ENCODE peak calls at places on chromosomes 7 and 10, in eight cellular contexts. Y is A549, O is HCT116, J is IMR-90, V is HepG2, T is K562, D is H1, K is GM12878. Q is an unnamed sample.

GRCh38 chr7:9488555-9488954 is 1055.1 kb downstream of the NXPH1 start:
- DNase-seq in K (no peak), V (no peak), O (no peak), T (no peak), J (peak; percentile 19), D (no peak), Y (no peak), Q (no peak)

GRCh38 chr10:11245510-11245909 is 227.8 kb downstream of the CELF2 start:
- DNase-seq in Y (no peak), T (peak; percentile 28), D (no peak), J (no peak), K (peak; percentile 84), O (no peak), V (no peak), Q (no peak)

GRCh38 chr10:17992266-17992665 is 40.5 kb downstream of the SLC39A12 start:
- DNase-seq in V (no peak), J (no peak), Y (no peak), K (no peak), O (no peak), T (no peak), D (no peak), Q (no peak)

GRCh38 chr7:96224682-96225081 is 97.2 kb downstream of the SLC25A13 start:
- DNase-seq in O (no peak), K (no peak), J (no peak), V (peak; percentile 16), T (peak; percentile 49), D (no peak), Y (no peak), Q (peak; percentile 51)

GRCh38 chr7:71465741-71466189 is 333.8 kb downstream of the GALNT17 start:
- DNase-seq in K (no peak), Y (no peak), V (no peak), D (no peak), J (no peak), O (no peak), T (no peak), Q (no peak)

GRCh38 chr10:95456486-95456885 is 104.7 kb downstream of the SORBS1 start:
- DNase-seq in D (no peak), V (no peak), T (no peak), O (no peak), J (no peak), K (no peak), Y (no peak), Q (no peak)

GRCh38 chr7:110204527-110204926 is 886.4 kb upstream of the LRRN3 start:
- DNase-seq in J (peak; percentile 4), D (peak; percentile 7), K (no peak), Y (no peak), V (no peak), T (no peak), O (peak; percentile 7), Q (no peak)

GRCh38 chr7:33809218-33809617 is 96.1 kb upstream of the BMPER start:
- DNase-seq in Y (no peak), T (no peak), J (no peak), K (no peak), D (no peak), O (no peak), V (no peak), Q (no peak)

GRCh38 chr7:39217752-39218151 is 240.0 kb downstream of the POU6F2 start:
- DNase-seq in J (no peak), K (no peak), V (no peak), T (no peak), O (no peak), Y (no peak), D (no peak), Q (no peak)

GRCh38 chr10:68348265-68348741 is 15.6 kb upstream of the PBLD start:
- DNase-seq in J (peak; percentile 65), K (no peak), Y (peak; percentile 44), V (peak; percentile 48), O (peak; percentile 28), T (peak; percentile 57), D (no peak), Q (peak; percentile 45)

GRCh38 chr10:38027992-38028391 is 17.5 kb downstream of the ZNF33A start:
- DNase-seq in Y (no peak), T (no peak), V (no peak), J (peak; percentile 19), O (peak; percentile 52), D (no peak), K (no peak), Q (no peak)

GRCh38 chr10:69738071-69738470 is 63.6 kb upstream of the COL13A1 start:
- DNase-seq in V (no peak), K (no peak), O (no peak), T (no peak), J (no peak), Y (no peak), D (no peak), Q (no peak)

DNA sequence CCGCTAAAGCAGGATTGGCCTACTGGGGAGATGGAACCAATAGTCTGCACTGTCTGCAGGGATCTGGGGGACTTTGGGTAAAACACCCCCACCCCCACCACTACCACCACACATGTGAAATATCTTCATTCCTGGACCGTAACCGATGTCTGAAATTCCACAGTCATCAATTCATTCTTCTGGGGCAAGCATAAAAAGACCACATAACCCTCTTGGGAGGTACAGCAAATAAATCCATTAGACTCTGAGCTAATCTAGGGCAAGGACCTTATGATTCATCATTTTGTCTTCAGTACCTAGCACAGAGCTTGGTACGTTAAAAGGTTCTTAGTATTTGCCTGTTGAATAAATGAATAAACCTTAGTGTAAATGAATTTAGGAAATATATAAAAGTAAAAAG is 307.8 kb downstream of the GPAM start:
- DNase-seq in K (no peak), V (no peak), J (no peak), D (no peak), O (no peak), T (no peak), Y (no peak), Q (no peak)
- TF ChIP-seq RAD21 in K (no peak), V (no peak), J (no peak), D (no peak), O (no peak), T (no peak), Y (no peak), Q (no peak)

GRCh38 chr7:102165136-102165535 is 121.5 kb upstream of the SH2B2 start:
- DNase-seq in O (no peak), Y (no peak), J (no peak), T (no peak), V (no peak), D (no peak), K (no peak), Q (no peak)
- TF ChIP-seq RAD21 in O (no peak), Y (no peak), J (no peak), T (no peak), V (no peak), D (no peak), K (no peak), Q (no peak)

GRCh38 chr7:99379043-99379577 is 4.6 kb downstream of the ARPC1B start:
- DNase-seq in V (no peak), K (peak; percentile 68), Y (no peak), D (no peak), T (peak; percentile 55), O (no peak), J (peak; percentile 88), Q (no peak)

GRCh38 chr7:99380032-99380822 is 5.7 kb downstream of the ARPC1B start:
- DNase-seq in K (peak; percentile 94), O (no peak), D (no peak), T (peak; percentile 75), V (no peak), J (peak; percentile 44), Y (no peak), Q (no peak)

GRCh38 chr7:99383203-99383602 is 8.7 kb downstream of the ARPC1B start:
- DNase-seq in K (no peak), T (no peak), Y (no peak), V (no peak), J (no peak), O (no peak), D (no peak), Q (no peak)

GRCh38 chr7:99381664-99382075 is 7.1 kb downstream of the ARPC1B start:
- DNase-seq in K (no peak), J (no peak), V (peak; percentile 48), Y (no peak), T (no peak), O (no peak), D (no peak), Q (peak; percentile 71)

DNA sequence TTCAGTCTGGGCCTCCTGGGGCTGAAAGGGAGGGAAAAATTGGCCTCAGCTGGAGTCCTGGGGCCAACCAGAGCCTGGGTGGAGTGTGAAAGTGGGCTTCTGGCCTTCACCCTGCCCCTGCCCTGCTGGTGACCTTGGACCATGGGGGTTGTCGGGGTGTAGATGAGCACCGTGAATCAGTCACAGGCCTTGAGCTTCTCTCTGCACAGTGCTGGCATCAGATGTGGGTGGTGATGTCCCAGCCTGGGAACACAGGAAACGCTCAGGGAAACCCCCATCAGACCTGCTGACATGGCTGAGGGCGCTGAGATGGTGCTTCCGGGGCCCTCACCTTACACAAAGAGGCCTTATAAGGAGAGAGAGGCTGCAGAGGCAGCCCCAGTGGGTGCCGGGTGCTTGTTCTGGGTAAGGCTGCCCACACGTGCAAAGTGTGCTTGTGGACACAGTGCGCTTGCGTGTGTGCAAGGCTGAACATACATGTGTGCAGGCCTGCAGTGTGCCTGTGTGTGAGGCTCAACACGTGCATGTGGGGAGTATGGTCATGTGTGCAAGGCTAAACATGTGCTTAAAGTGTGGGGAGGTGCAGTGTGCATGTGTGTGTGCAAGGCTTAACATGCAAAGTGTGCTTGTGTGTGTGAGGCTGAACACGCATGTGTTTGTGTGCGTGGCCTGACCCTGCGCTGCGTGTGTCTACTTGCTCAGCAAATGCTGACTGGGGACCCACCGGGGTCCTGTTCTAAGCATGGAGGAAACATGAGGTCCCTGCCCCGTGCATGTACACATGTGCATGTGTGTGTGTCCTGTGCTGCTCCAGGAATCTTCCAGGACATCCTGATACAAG is 6.5 kb downstream of the ARPC1B start:
- DNase-seq in V (peak; percentile 72), O (no peak), T (no peak), K (peak; percentile 88), D (no peak), J (no peak), Y (no peak), Q (peak; percentile 30)
- TF ChIP-seq RAD21 in V (no peak), O (no peak), T (no peak), K (no peak), D (no peak), J (no peak), Y (no peak), Q (no peak)

DNA sequence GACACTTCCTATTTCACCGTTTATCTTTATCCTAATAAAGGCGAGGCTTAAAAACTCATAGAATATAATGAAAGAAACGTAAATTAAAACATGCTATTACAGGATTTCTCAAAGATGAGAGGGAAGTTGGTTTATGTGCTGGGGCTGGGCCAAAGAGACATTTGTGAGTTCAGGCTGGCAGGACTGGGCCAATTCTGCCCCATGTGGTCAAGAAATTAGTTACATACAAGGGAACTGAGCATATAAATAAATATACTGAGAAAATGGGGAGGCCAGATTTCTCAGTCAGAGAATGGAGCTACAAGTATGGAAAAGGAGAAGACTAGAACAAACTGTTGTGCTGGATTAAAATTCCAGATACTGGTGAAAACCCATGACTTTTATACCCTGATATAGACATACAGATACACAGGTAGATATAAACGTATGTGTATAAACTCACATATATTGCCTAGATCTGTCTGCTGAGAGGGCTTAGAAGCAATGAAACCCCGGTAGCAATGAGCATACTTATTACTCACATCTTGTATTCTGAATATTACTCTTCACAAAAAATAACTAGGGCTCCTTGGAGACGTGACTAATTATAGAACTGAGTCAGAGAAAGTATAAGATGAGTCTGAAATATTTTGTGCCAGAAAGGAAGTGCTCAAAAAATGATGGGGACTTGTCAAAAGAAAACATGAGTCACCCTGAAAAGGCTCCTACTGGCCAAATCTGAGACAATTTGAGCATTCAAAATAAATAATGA is 155.7 kb upstream of the FGFR2 start:
- DNase-seq in K (peak; percentile 46), Y (no peak), D (no peak), V (no peak), J (peak; percentile 87), T (no peak), O (peak; percentile 28), Q (peak; percentile 44)
- TF ChIP-seq RAD21 in K (peak; percentile 34), Y (peak; percentile 20), D (peak; percentile 56), V (no peak), J (peak; percentile 24), T (no peak), O (peak; percentile 49), Q (peak; percentile 54)

Q was measured in SK-N-SH.